ENCODE peak calls at places on chromosomes 2 and 18, in four cellular contexts. One of them, this sample, is unnamed.

GRCh38 chr18:76524900-76525698 is 30.1 kb upstream of the ZNF516 start:
- DNase-seq in non-pigmented ciliary epithelial cell: no peak
- DNase-seq in amniotic stem cell: peak
- DNase-seq in DMS 273 treated with DMSO at 0.1 percent for 48 hours: no peak
- DNase-seq in this sample: no peak

GRCh38 chr18:79596451-79597175 is 83.0 kb upstream of the CTDP1 start:
- DNase-seq in non-pigmented ciliary epithelial cell: no peak
- DNase-seq in amniotic stem cell: no peak
- DNase-seq in DMS 273 treated with DMSO at 0.1 percent for 48 hours: no peak
- DNase-seq in this sample: no peak

GRCh38 chr2:122451040-122451439 is 695.6 kb downstream of the TSN start:
- DNase-seq in non-pigmented ciliary epithelial cell: no peak
- DNase-seq in amniotic stem cell: no peak
- DNase-seq in DMS 273 treated with DMSO at 0.1 percent for 48 hours: no peak
- DNase-seq in this sample: no peak

GRCh38 chr2:232645061-232645460 is 11.7 kb downstream of the EFHD1 start:
- DNase-seq in non-pigmented ciliary epithelial cell: no peak
- DNase-seq in amniotic stem cell: no peak
- DNase-seq in DMS 273 treated with DMSO at 0.1 percent for 48 hours: no peak
- DNase-seq in this sample: no peak

GRCh38 chr18:74482697-74483096 is 13.5 kb upstream of the CNDP2 start:
- DNase-seq in non-pigmented ciliary epithelial cell: no peak
- DNase-seq in amniotic stem cell: no peak
- DNase-seq in DMS 273 treated with DMSO at 0.1 percent for 48 hours: no peak
- DNase-seq in this sample: no peak

GRCh38 chr2:137155351-137156104 is 390.2 kb downstream of the THSD7B start:
- DNase-seq in non-pigmented ciliary epithelial cell: no peak
- DNase-seq in amniotic stem cell: no peak
- DNase-seq in DMS 273 treated with DMSO at 0.1 percent for 48 hours: no peak
- DNase-seq in this sample: no peak

GRCh38 chr2:15722980-15723379 is 131.3 kb downstream of the DDX1 start:
- DNase-seq in non-pigmented ciliary epithelial cell: no peak
- DNase-seq in amniotic stem cell: no peak
- DNase-seq in DMS 273 treated with DMSO at 0.1 percent for 48 hours: no peak
- DNase-seq in this sample: no peak

GRCh38 chr2:178112202-178113152 is at the start of gene RBM45:
- DNase-seq in non-pigmented ciliary epithelial cell: peak
- DNase-seq in amniotic stem cell: peak
- DNase-seq in DMS 273 treated with DMSO at 0.1 percent for 48 hours: peak
- DNase-seq in this sample: peak

GRCh38 chr2:235521844-235522243 is 28.0 kb downstream of the AGAP1 start:
- DNase-seq in non-pigmented ciliary epithelial cell: no peak
- DNase-seq in amniotic stem cell: no peak
- DNase-seq in DMS 273 treated with DMSO at 0.1 percent for 48 hours: peak
- DNase-seq in this sample: no peak

GRCh38 chr2:43001787-43002468 is 209.5 kb upstream of the HAAO start:
- DNase-seq in non-pigmented ciliary epithelial cell: no peak
- DNase-seq in amniotic stem cell: no peak
- DNase-seq in DMS 273 treated with DMSO at 0.1 percent for 48 hours: no peak
- DNase-seq in this sample: no peak

GRCh38 chr2:133718688-133719201 is 150.5 kb upstream of the NCKAP5 start:
- DNase-seq in non-pigmented ciliary epithelial cell: peak
- DNase-seq in amniotic stem cell: no peak
- DNase-seq in DMS 273 treated with DMSO at 0.1 percent for 48 hours: no peak
- DNase-seq in this sample: peak

GRCh38 chr2:80019571-80019970 is 285.0 kb downstream of the LRRTM1 start:
- DNase-seq in non-pigmented ciliary epithelial cell: no peak
- DNase-seq in amniotic stem cell: no peak
- DNase-seq in DMS 273 treated with DMSO at 0.1 percent for 48 hours: no peak
- DNase-seq in this sample: no peak

GRCh38 chr2:240566203-240567136 is 1.8 kb upstream of the RNPEPL1 start:
- DNase-seq in non-pigmented ciliary epithelial cell: no peak
- DNase-seq in amniotic stem cell: peak
- DNase-seq in DMS 273 treated with DMSO at 0.1 percent for 48 hours: peak
- DNase-seq in this sample: no peak

GRCh38 chr18:31380912-31381311 is 4.3 kb downstream of the DSG4 start:
- DNase-seq in non-pigmented ciliary epithelial cell: no peak
- DNase-seq in amniotic stem cell: no peak
- DNase-seq in DMS 273 treated with DMSO at 0.1 percent for 48 hours: no peak
- DNase-seq in this sample: no peak

GRCh38 chr2:225009768-225010167 is 32.5 kb downstream of the DOCK10 start:
- DNase-seq in non-pigmented ciliary epithelial cell: no peak
- DNase-seq in amniotic stem cell: no peak
- DNase-seq in DMS 273 treated with DMSO at 0.1 percent for 48 hours: no peak
- DNase-seq in this sample: no peak

GRCh38 chr2:236687296-236687955 is 117.8 kb downstream of the ACKR3 start:
- DNase-seq in non-pigmented ciliary epithelial cell: no peak
- DNase-seq in amniotic stem cell: no peak
- DNase-seq in DMS 273 treated with DMSO at 0.1 percent for 48 hours: no peak
- DNase-seq in this sample: no peak

GRCh38 chr2:210630904-210631560 is 74.6 kb downstream of the CPS1 start:
- DNase-seq in non-pigmented ciliary epithelial cell: no peak
- DNase-seq in amniotic stem cell: no peak
- DNase-seq in DMS 273 treated with DMSO at 0.1 percent for 48 hours: no peak
- DNase-seq in this sample: no peak

GRCh38 chr18:76588591-76589303 is 93.7 kb upstream of the ZNF516 start:
- DNase-seq in non-pigmented ciliary epithelial cell: no peak
- DNase-seq in amniotic stem cell: no peak
- DNase-seq in DMS 273 treated with DMSO at 0.1 percent for 48 hours: no peak
- DNase-seq in this sample: no peak

GRCh38 chr2:97714950-97715652 is 1.7 kb downstream of the ZAP70 start:
- DNase-seq in non-pigmented ciliary epithelial cell: no peak
- DNase-seq in amniotic stem cell: no peak
- DNase-seq in DMS 273 treated with DMSO at 0.1 percent for 48 hours: no peak
- DNase-seq in this sample: no peak

GRCh38 chr2:39107724-39108273 is 13.1 kb downstream of the SOS1 start:
- DNase-seq in non-pigmented ciliary epithelial cell: no peak
- DNase-seq in amniotic stem cell: no peak
- DNase-seq in DMS 273 treated with DMSO at 0.1 percent for 48 hours: no peak
- DNase-seq in this sample: no peak

GRCh38 chr2:7725132-7725849 is 808.1 kb downstream of the RNF144A start:
- DNase-seq in non-pigmented ciliary epithelial cell: no peak
- DNase-seq in amniotic stem cell: no peak
- DNase-seq in DMS 273 treated with DMSO at 0.1 percent for 48 hours: no peak
- DNase-seq in this sample: no peak

GRCh38 chr18:8705280-8705940 is at the start of gene MTCL1:
- DNase-seq in non-pigmented ciliary epithelial cell: no peak
- DNase-seq in amniotic stem cell: no peak
- DNase-seq in DMS 273 treated with DMSO at 0.1 percent for 48 hours: peak
- DNase-seq in this sample: no peak

GRCh38 chr2:13046557-13047165 is 329.9 kb downstream of the TRIB2 start:
- DNase-seq in non-pigmented ciliary epithelial cell: no peak
- DNase-seq in amniotic stem cell: no peak
- DNase-seq in DMS 273 treated with DMSO at 0.1 percent for 48 hours: no peak
- DNase-seq in this sample: no peak

GRCh38 chr2:23478933-23479683 is 94.1 kb downstream of the KLHL29 start:
- DNase-seq in non-pigmented ciliary epithelial cell: no peak
- DNase-seq in amniotic stem cell: no peak
- DNase-seq in DMS 273 treated with DMSO at 0.1 percent for 48 hours: no peak
- DNase-seq in this sample: no peak

GRCh38 chr18:48952287-48953095 is 1.7 kb upstream of the SMAD7 start:
- DNase-seq in non-pigmented ciliary epithelial cell: no peak
- DNase-seq in amniotic stem cell: peak
- DNase-seq in DMS 273 treated with DMSO at 0.1 percent for 48 hours: peak
- DNase-seq in this sample: no peak

GRCh38 chr2:202377308-202377736 is 1.2 kb downstream of the BMPR2 start:
- DNase-seq in non-pigmented ciliary epithelial cell: no peak
- DNase-seq in amniotic stem cell: peak
- DNase-seq in DMS 273 treated with DMSO at 0.1 percent for 48 hours: no peak
- DNase-seq in this sample: no peak